ENCODE peak calls at places on chromosomes 4 and X, in eight cellular contexts. One of them, this sample, is unnamed.
A peak's percentile ranks its signal among the peaks of the same experiment; 100 is the strongest.

GRCh38 chrX:2360731-2361130 is 140.0 kb downstream of the DHRSX start:
- DNase-seq in mucosa of descending colon: no peak
- DNase-seq in endothelial cell: peak; percentile 23
- DNase-seq in dorsolateral prefrontal cortex: no peak
- DNase-seq in transverse colon: no peak
- DNase-seq in A549: peak; percentile 52
- DNase-seq in tibial artery: no peak
- DNase-seq in AG10803: no peak
- DNase-seq in this sample: no peak

GRCh38 chrX:46574337-46574940 is 874 bp downstream of the CHST7 start:
- DNase-seq in mucosa of descending colon: peak; percentile 7
- DNase-seq in endothelial cell: peak; percentile 47
- DNase-seq in dorsolateral prefrontal cortex: no peak
- DNase-seq in transverse colon: no peak
- DNase-seq in A549: no peak
- DNase-seq in tibial artery: no peak
- DNase-seq in AG10803: no peak
- DNase-seq in this sample: no peak

GRCh38 chr4:10061650-10062415 is 40.5 kb upstream of the SLC2A9 start:
- DNase-seq in mucosa of descending colon: no peak
- DNase-seq in endothelial cell: no peak
- DNase-seq in dorsolateral prefrontal cortex: no peak
- DNase-seq in transverse colon: no peak
- DNase-seq in A549: no peak
- DNase-seq in tibial artery: no peak
- DNase-seq in AG10803: peak; percentile 32
- DNase-seq in this sample: no peak

GRCh38 chr4:26248647-26249046 is 72.2 kb upstream of the RBPJ start:
- DNase-seq in mucosa of descending colon: peak; percentile 63
- DNase-seq in endothelial cell: no peak
- DNase-seq in dorsolateral prefrontal cortex: no peak
- DNase-seq in transverse colon: peak; percentile 21
- DNase-seq in A549: no peak
- DNase-seq in tibial artery: no peak
- DNase-seq in AG10803: peak; percentile 80
- DNase-seq in this sample: no peak

GRCh38 chrX:126819429-126819828 is at the start of gene PRR32:
- DNase-seq in mucosa of descending colon: no peak
- DNase-seq in endothelial cell: no peak
- DNase-seq in dorsolateral prefrontal cortex: no peak
- DNase-seq in transverse colon: no peak
- DNase-seq in A549: no peak
- DNase-seq in tibial artery: no peak
- DNase-seq in AG10803: no peak
- DNase-seq in this sample: no peak

GRCh38 chrX:74246524-74246923 is 57.5 kb upstream of the ZCCHC13 start:
- DNase-seq in mucosa of descending colon: no peak
- DNase-seq in endothelial cell: no peak
- DNase-seq in dorsolateral prefrontal cortex: no peak
- DNase-seq in transverse colon: no peak
- DNase-seq in A549: peak; percentile 27
- DNase-seq in tibial artery: no peak
- DNase-seq in AG10803: peak; percentile 32
- DNase-seq in this sample: no peak

GRCh38 chrX:24760601-24761000 is 66.9 kb downstream of the POLA1 start:
- DNase-seq in mucosa of descending colon: no peak
- DNase-seq in endothelial cell: no peak
- DNase-seq in dorsolateral prefrontal cortex: no peak
- DNase-seq in transverse colon: no peak
- DNase-seq in A549: no peak
- DNase-seq in tibial artery: no peak
- DNase-seq in AG10803: peak; percentile 61
- DNase-seq in this sample: no peak

GRCh38 chrX:118971552-118971951 is 2.9 kb upstream of the LONRF3 start:
- DNase-seq in mucosa of descending colon: no peak
- DNase-seq in endothelial cell: no peak
- DNase-seq in dorsolateral prefrontal cortex: no peak
- DNase-seq in transverse colon: no peak
- DNase-seq in A549: no peak
- DNase-seq in tibial artery: no peak
- DNase-seq in AG10803: no peak
- DNase-seq in this sample: no peak

GRCh38 chr4:159101983-159102622 is 776 bp upstream of the RAPGEF2 start:
- DNase-seq in mucosa of descending colon: no peak
- DNase-seq in endothelial cell: no peak
- DNase-seq in dorsolateral prefrontal cortex: no peak
- DNase-seq in transverse colon: no peak
- DNase-seq in A549: no peak
- DNase-seq in tibial artery: no peak
- DNase-seq in AG10803: no peak
- DNase-seq in this sample: no peak

GRCh38 chr4:103036169-103036568 is 16.7 kb upstream of the SLC9B1 start:
- DNase-seq in mucosa of descending colon: no peak
- DNase-seq in endothelial cell: no peak
- DNase-seq in dorsolateral prefrontal cortex: no peak
- DNase-seq in transverse colon: no peak
- DNase-seq in A549: no peak
- DNase-seq in tibial artery: no peak
- DNase-seq in AG10803: no peak
- DNase-seq in this sample: no peak

GRCh38 chrX:134551365-134552095 is 91.6 kb downstream of the HPRT1 start:
- DNase-seq in mucosa of descending colon: no peak
- DNase-seq in endothelial cell: no peak
- DNase-seq in dorsolateral prefrontal cortex: no peak
- DNase-seq in transverse colon: no peak
- DNase-seq in A549: no peak
- DNase-seq in tibial artery: no peak
- DNase-seq in AG10803: peak; percentile 68
- DNase-seq in this sample: no peak

GRCh38 chrX:23548164-23548563 is 119.1 kb upstream of the PRDX4 start:
- DNase-seq in mucosa of descending colon: no peak
- DNase-seq in endothelial cell: no peak
- DNase-seq in dorsolateral prefrontal cortex: no peak
- DNase-seq in transverse colon: no peak
- DNase-seq in A549: no peak
- DNase-seq in tibial artery: no peak
- DNase-seq in AG10803: no peak
- DNase-seq in this sample: no peak

GRCh38 chrX:23828894-23829293 is 45.9 kb downstream of the SAT1 start:
- DNase-seq in mucosa of descending colon: no peak
- DNase-seq in endothelial cell: no peak
- DNase-seq in dorsolateral prefrontal cortex: no peak
- DNase-seq in transverse colon: no peak
- DNase-seq in A549: no peak
- DNase-seq in tibial artery: no peak
- DNase-seq in AG10803: no peak
- DNase-seq in this sample: no peak

GRCh38 chrX:150213481-150214030 is 149.6 kb upstream of the MAMLD1 start:
- DNase-seq in mucosa of descending colon: no peak
- DNase-seq in endothelial cell: no peak
- DNase-seq in dorsolateral prefrontal cortex: no peak
- DNase-seq in transverse colon: no peak
- DNase-seq in A549: no peak
- DNase-seq in tibial artery: no peak
- DNase-seq in AG10803: no peak
- DNase-seq in this sample: no peak

GRCh38 chr4:184358521-184359232 is 115.7 kb downstream of the IRF2 start:
- DNase-seq in mucosa of descending colon: no peak
- DNase-seq in endothelial cell: no peak
- DNase-seq in dorsolateral prefrontal cortex: no peak
- DNase-seq in transverse colon: no peak
- DNase-seq in A549: no peak
- DNase-seq in tibial artery: no peak
- DNase-seq in AG10803: no peak
- DNase-seq in this sample: no peak

GRCh38 chr4:80594696-80595095 is 259.2 kb downstream of the CFAP299 start:
- DNase-seq in mucosa of descending colon: no peak
- DNase-seq in endothelial cell: no peak
- DNase-seq in dorsolateral prefrontal cortex: no peak
- DNase-seq in transverse colon: no peak
- DNase-seq in A549: no peak
- DNase-seq in tibial artery: no peak
- DNase-seq in AG10803: no peak
- DNase-seq in this sample: no peak

GRCh38 chr4:124279741-124280140 is 432.8 kb downstream of the ANKRD50 start:
- DNase-seq in mucosa of descending colon: no peak
- DNase-seq in endothelial cell: no peak
- DNase-seq in dorsolateral prefrontal cortex: no peak
- DNase-seq in transverse colon: no peak
- DNase-seq in A549: no peak
- DNase-seq in tibial artery: no peak
- DNase-seq in AG10803: no peak
- DNase-seq in this sample: no peak

GRCh38 chrX:53085661-53086229 is 3.6 kb downstream of the TSPYL2 start:
- DNase-seq in mucosa of descending colon: no peak
- DNase-seq in endothelial cell: no peak
- DNase-seq in dorsolateral prefrontal cortex: no peak
- DNase-seq in transverse colon: no peak
- DNase-seq in A549: no peak
- DNase-seq in tibial artery: no peak
- DNase-seq in AG10803: no peak
- DNase-seq in this sample: no peak

GRCh38 chr4:22179124-22179874 is 230.7 kb upstream of the KCNIP4 start:
- DNase-seq in mucosa of descending colon: no peak
- DNase-seq in endothelial cell: no peak
- DNase-seq in dorsolateral prefrontal cortex: no peak
- DNase-seq in transverse colon: no peak
- DNase-seq in A549: no peak
- DNase-seq in tibial artery: no peak
- DNase-seq in AG10803: peak; percentile 61
- DNase-seq in this sample: no peak

GRCh38 chr4:98151145-98151929 is 8.1 kb upstream of the STPG2 start:
- DNase-seq in mucosa of descending colon: no peak
- DNase-seq in endothelial cell: no peak
- DNase-seq in dorsolateral prefrontal cortex: no peak
- DNase-seq in transverse colon: no peak
- DNase-seq in A549: no peak
- DNase-seq in tibial artery: no peak
- DNase-seq in AG10803: no peak
- DNase-seq in this sample: no peak

GRCh38 chr4:38923746-38924145 is 56.1 kb downstream of the FAM114A1 start:
- DNase-seq in mucosa of descending colon: no peak
- DNase-seq in endothelial cell: no peak
- DNase-seq in dorsolateral prefrontal cortex: no peak
- DNase-seq in transverse colon: no peak
- DNase-seq in A549: no peak
- DNase-seq in tibial artery: no peak
- DNase-seq in AG10803: no peak
- DNase-seq in this sample: no peak

GRCh38 chr4:185508162-185508561 is 27.1 kb downstream of the PDLIM3 start:
- DNase-seq in mucosa of descending colon: no peak
- DNase-seq in endothelial cell: no peak
- DNase-seq in dorsolateral prefrontal cortex: no peak
- DNase-seq in transverse colon: no peak
- DNase-seq in A549: no peak
- DNase-seq in tibial artery: no peak
- DNase-seq in AG10803: no peak
- DNase-seq in this sample: no peak

GRCh38 chrX:13693341-13693871 is 4.5 kb downstream of the RAB9A start:
- DNase-seq in mucosa of descending colon: no peak
- DNase-seq in endothelial cell: no peak
- DNase-seq in dorsolateral prefrontal cortex: no peak
- DNase-seq in transverse colon: no peak
- DNase-seq in A549: no peak
- DNase-seq in tibial artery: no peak
- DNase-seq in AG10803: no peak
- DNase-seq in this sample: no peak

GRCh38 chr4:1712216-1713002 is at the start of gene SLBP:
- DNase-seq in mucosa of descending colon: peak; percentile 98
- DNase-seq in endothelial cell: peak; percentile 84
- DNase-seq in dorsolateral prefrontal cortex: peak; percentile 81
- DNase-seq in transverse colon: peak; percentile 99
- DNase-seq in A549: peak; percentile 92
- DNase-seq in tibial artery: peak; percentile 96
- DNase-seq in AG10803: peak; percentile 88
- DNase-seq in this sample: peak; percentile 86
- TF ChIP-seq CTCF in mucosa of descending colon: peak; percentile 20
- TF ChIP-seq CTCF in endothelial cell: no peak
- TF ChIP-seq CTCF in dorsolateral prefrontal cortex: no peak
- TF ChIP-seq CTCF in transverse colon: no peak
- TF ChIP-seq CTCF in A549: no peak
- TF ChIP-seq CTCF in tibial artery: peak; percentile 20
- TF ChIP-seq CTCF in AG10803: no peak
- TF ChIP-seq CTCF in this sample: no peak

GRCh38 chr4:28686618-28687017 is 1826.0 kb downstream of the STIM2 start:
- DNase-seq in mucosa of descending colon: peak; percentile 5
- DNase-seq in endothelial cell: peak; percentile 69
- DNase-seq in dorsolateral prefrontal cortex: peak; percentile 62
- DNase-seq in transverse colon: peak; percentile 8
- DNase-seq in A549: peak; percentile 3
- DNase-seq in tibial artery: no peak
- DNase-seq in AG10803: peak; percentile 4
- DNase-seq in this sample: no peak
- TF ChIP-seq CTCF in mucosa of descending colon: no peak
- TF ChIP-seq CTCF in endothelial cell: peak; percentile 54
- TF ChIP-seq CTCF in dorsolateral prefrontal cortex: peak; percentile 53
- TF ChIP-seq CTCF in transverse colon: no peak
- TF ChIP-seq CTCF in A549: peak; percentile 8
- TF ChIP-seq CTCF in tibial artery: no peak
- TF ChIP-seq CTCF in AG10803: peak; percentile 12
- TF ChIP-seq CTCF in this sample: no peak

GRCh38 chr4:108590776-108591175 is 29.6 kb upstream of the RPL34 start:
- DNase-seq in mucosa of descending colon: no peak
- DNase-seq in endothelial cell: no peak
- DNase-seq in dorsolateral prefrontal cortex: no peak
- DNase-seq in transverse colon: no peak
- DNase-seq in A549: no peak
- DNase-seq in tibial artery: no peak
- DNase-seq in AG10803: peak; percentile 50
- DNase-seq in this sample: no peak
- TF ChIP-seq CTCF in mucosa of descending colon: no peak
- TF ChIP-seq CTCF in endothelial cell: no peak
- TF ChIP-seq CTCF in dorsolateral prefrontal cortex: no peak
- TF ChIP-seq CTCF in transverse colon: no peak
- TF ChIP-seq CTCF in A549: no peak
- TF ChIP-seq CTCF in tibial artery: no peak
- TF ChIP-seq CTCF in AG10803: no peak
- TF ChIP-seq CTCF in this sample: no peak

DNA sequence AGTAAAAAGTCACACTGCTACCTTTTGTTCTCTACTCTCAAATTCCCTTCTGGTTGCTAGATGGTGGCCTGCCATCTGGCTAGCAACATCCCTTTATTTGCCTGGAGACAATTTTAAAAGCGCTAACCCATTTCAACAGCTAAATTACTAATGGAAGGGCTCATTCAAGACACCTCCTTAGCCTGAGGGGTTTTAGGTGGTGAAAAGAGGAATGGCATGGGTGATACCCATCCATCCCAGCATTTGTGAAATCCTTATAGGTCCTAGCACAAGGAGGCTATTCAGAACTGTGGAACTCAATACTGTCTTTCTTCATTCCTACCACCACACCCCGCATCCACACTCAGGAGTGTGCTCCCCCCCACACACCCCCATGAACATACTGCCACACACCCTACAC is 33.5 kb downstream of the ARHGEF9 start:
- DNase-seq in mucosa of descending colon: no peak
- DNase-seq in endothelial cell: no peak
- DNase-seq in dorsolateral prefrontal cortex: no peak
- DNase-seq in transverse colon: no peak
- DNase-seq in A549: no peak
- DNase-seq in tibial artery: no peak
- DNase-seq in AG10803: no peak
- DNase-seq in this sample: no peak
- TF ChIP-seq CTCF in mucosa of descending colon: no peak
- TF ChIP-seq CTCF in endothelial cell: no peak
- TF ChIP-seq CTCF in dorsolateral prefrontal cortex: no peak
- TF ChIP-seq CTCF in transverse colon: no peak
- TF ChIP-seq CTCF in A549: no peak
- TF ChIP-seq CTCF in tibial artery: no peak
- TF ChIP-seq CTCF in AG10803: no peak
- TF ChIP-seq CTCF in this sample: no peak

This sample was measured in omental fat pad.